ENCODE peak calls at places on chromosomes 16 and 17, in nine cellular contexts. One of them, this sample, is unnamed.

GRCh38 chr17:78601577-78602190 is 24.5 kb upstream of the DNAH17 start:
- DNase-seq in hippocampal formation: no peak
- DNase-seq in activated T-helper 1 cell treated with anti-CD3 and anti-CD28 coated beads, Interleukin-2, amount 50 U/mL, for 16 hours: no peak
- DNase-seq in AG10803: no peak
- DNase-seq in natural killer cell treated with Interleukin-12 subunit alpha and Interleukin-12 subunit beta and Interleukin-15 and Interleukin-18, amount 100 ng/mL, for 72 hours: no peak
- DNase-seq in activated T-helper 9 cell treated with anti-CD3 and anti-CD28 coated beads, Interleukin-2, amount 50 U/mL, for 16 hours: no peak
- DNase-seq in nucleus accumbens: no peak
- DNase-seq in COR-L47: no peak
- DNase-seq in stimulated activated CD4-positive, alpha-beta T cell treated with anti-CD3 and anti-CD28 coated beads, TNF-alpha, amount 100 ng/mL, for 48 hours: no peak
- DNase-seq in this sample: no peak

GRCh38 chr17:40975516-40975915 is 8.6 kb downstream of the KRT40 start:
- DNase-seq in hippocampal formation: no peak
- DNase-seq in activated T-helper 1 cell treated with anti-CD3 and anti-CD28 coated beads, Interleukin-2, amount 50 U/mL, for 16 hours: no peak
- DNase-seq in AG10803: no peak
- DNase-seq in natural killer cell treated with Interleukin-12 subunit alpha and Interleukin-12 subunit beta and Interleukin-15 and Interleukin-18, amount 100 ng/mL, for 72 hours: no peak
- DNase-seq in activated T-helper 9 cell treated with anti-CD3 and anti-CD28 coated beads, Interleukin-2, amount 50 U/mL, for 16 hours: no peak
- DNase-seq in nucleus accumbens: no peak
- DNase-seq in COR-L47: no peak
- DNase-seq in stimulated activated CD4-positive, alpha-beta T cell treated with anti-CD3 and anti-CD28 coated beads, TNF-alpha, amount 100 ng/mL, for 48 hours: no peak
- DNase-seq in this sample: no peak

GRCh38 chr17:10114931-10115535 is 83.4 kb downstream of the GAS7 start:
- DNase-seq in hippocampal formation: peak
- DNase-seq in activated T-helper 1 cell treated with anti-CD3 and anti-CD28 coated beads, Interleukin-2, amount 50 U/mL, for 16 hours: peak
- DNase-seq in AG10803: peak
- DNase-seq in natural killer cell treated with Interleukin-12 subunit alpha and Interleukin-12 subunit beta and Interleukin-15 and Interleukin-18, amount 100 ng/mL, for 72 hours: peak
- DNase-seq in activated T-helper 9 cell treated with anti-CD3 and anti-CD28 coated beads, Interleukin-2, amount 50 U/mL, for 16 hours: peak
- DNase-seq in nucleus accumbens: peak
- DNase-seq in COR-L47: no peak
- DNase-seq in stimulated activated CD4-positive, alpha-beta T cell treated with anti-CD3 and anti-CD28 coated beads, TNF-alpha, amount 100 ng/mL, for 48 hours: no peak
- DNase-seq in this sample: no peak

GRCh38 chr17:3636908-3637373 is 381 bp downstream of the CTNS start:
- DNase-seq in hippocampal formation: no peak
- DNase-seq in activated T-helper 1 cell treated with anti-CD3 and anti-CD28 coated beads, Interleukin-2, amount 50 U/mL, for 16 hours: no peak
- DNase-seq in AG10803: no peak
- DNase-seq in natural killer cell treated with Interleukin-12 subunit alpha and Interleukin-12 subunit beta and Interleukin-15 and Interleukin-18, amount 100 ng/mL, for 72 hours: no peak
- DNase-seq in activated T-helper 9 cell treated with anti-CD3 and anti-CD28 coated beads, Interleukin-2, amount 50 U/mL, for 16 hours: no peak
- DNase-seq in nucleus accumbens: no peak
- DNase-seq in COR-L47: no peak
- DNase-seq in stimulated activated CD4-positive, alpha-beta T cell treated with anti-CD3 and anti-CD28 coated beads, TNF-alpha, amount 100 ng/mL, for 48 hours: no peak
- DNase-seq in this sample: no peak

GRCh38 chr17:31155208-31155810 is 60.5 kb downstream of the NF1 start:
- DNase-seq in hippocampal formation: no peak
- DNase-seq in activated T-helper 1 cell treated with anti-CD3 and anti-CD28 coated beads, Interleukin-2, amount 50 U/mL, for 16 hours: no peak
- DNase-seq in AG10803: peak
- DNase-seq in natural killer cell treated with Interleukin-12 subunit alpha and Interleukin-12 subunit beta and Interleukin-15 and Interleukin-18, amount 100 ng/mL, for 72 hours: no peak
- DNase-seq in activated T-helper 9 cell treated with anti-CD3 and anti-CD28 coated beads, Interleukin-2, amount 50 U/mL, for 16 hours: no peak
- DNase-seq in nucleus accumbens: no peak
- DNase-seq in COR-L47: no peak
- DNase-seq in stimulated activated CD4-positive, alpha-beta T cell treated with anti-CD3 and anti-CD28 coated beads, TNF-alpha, amount 100 ng/mL, for 48 hours: no peak
- DNase-seq in this sample: no peak

GRCh38 chr16:75244844-75245758 is 6.3 kb downstream of the BCAR1 start:
- DNase-seq in hippocampal formation: peak
- DNase-seq in activated T-helper 1 cell treated with anti-CD3 and anti-CD28 coated beads, Interleukin-2, amount 50 U/mL, for 16 hours: no peak
- DNase-seq in AG10803: peak
- DNase-seq in natural killer cell treated with Interleukin-12 subunit alpha and Interleukin-12 subunit beta and Interleukin-15 and Interleukin-18, amount 100 ng/mL, for 72 hours: no peak
- DNase-seq in activated T-helper 9 cell treated with anti-CD3 and anti-CD28 coated beads, Interleukin-2, amount 50 U/mL, for 16 hours: no peak
- DNase-seq in nucleus accumbens: peak
- DNase-seq in COR-L47: no peak
- DNase-seq in stimulated activated CD4-positive, alpha-beta T cell treated with anti-CD3 and anti-CD28 coated beads, TNF-alpha, amount 100 ng/mL, for 48 hours: no peak
- DNase-seq in this sample: no peak

GRCh38 chr17:60079401-60079861 is 710 bp upstream of the HEATR6 start:
- DNase-seq in hippocampal formation: no peak
- DNase-seq in activated T-helper 1 cell treated with anti-CD3 and anti-CD28 coated beads, Interleukin-2, amount 50 U/mL, for 16 hours: no peak
- DNase-seq in AG10803: peak
- DNase-seq in natural killer cell treated with Interleukin-12 subunit alpha and Interleukin-12 subunit beta and Interleukin-15 and Interleukin-18, amount 100 ng/mL, for 72 hours: no peak
- DNase-seq in activated T-helper 9 cell treated with anti-CD3 and anti-CD28 coated beads, Interleukin-2, amount 50 U/mL, for 16 hours: no peak
- DNase-seq in nucleus accumbens: no peak
- DNase-seq in COR-L47: no peak
- DNase-seq in stimulated activated CD4-positive, alpha-beta T cell treated with anti-CD3 and anti-CD28 coated beads, TNF-alpha, amount 100 ng/mL, for 48 hours: no peak
- DNase-seq in this sample: no peak

GRCh38 chr16:21584817-21585216 is 14.6 kb upstream of the METTL9 start:
- DNase-seq in hippocampal formation: no peak
- DNase-seq in activated T-helper 1 cell treated with anti-CD3 and anti-CD28 coated beads, Interleukin-2, amount 50 U/mL, for 16 hours: no peak
- DNase-seq in AG10803: no peak
- DNase-seq in natural killer cell treated with Interleukin-12 subunit alpha and Interleukin-12 subunit beta and Interleukin-15 and Interleukin-18, amount 100 ng/mL, for 72 hours: no peak
- DNase-seq in activated T-helper 9 cell treated with anti-CD3 and anti-CD28 coated beads, Interleukin-2, amount 50 U/mL, for 16 hours: no peak
- DNase-seq in nucleus accumbens: no peak
- DNase-seq in COR-L47: no peak
- DNase-seq in stimulated activated CD4-positive, alpha-beta T cell treated with anti-CD3 and anti-CD28 coated beads, TNF-alpha, amount 100 ng/mL, for 48 hours: no peak
- DNase-seq in this sample: no peak

GRCh38 chr17:1074886-1075665 is 78.1 kb downstream of the TIMM22 start:
- DNase-seq in hippocampal formation: no peak
- DNase-seq in activated T-helper 1 cell treated with anti-CD3 and anti-CD28 coated beads, Interleukin-2, amount 50 U/mL, for 16 hours: no peak
- DNase-seq in AG10803: no peak
- DNase-seq in natural killer cell treated with Interleukin-12 subunit alpha and Interleukin-12 subunit beta and Interleukin-15 and Interleukin-18, amount 100 ng/mL, for 72 hours: no peak
- DNase-seq in activated T-helper 9 cell treated with anti-CD3 and anti-CD28 coated beads, Interleukin-2, amount 50 U/mL, for 16 hours: no peak
- DNase-seq in nucleus accumbens: no peak
- DNase-seq in COR-L47: no peak
- DNase-seq in stimulated activated CD4-positive, alpha-beta T cell treated with anti-CD3 and anti-CD28 coated beads, TNF-alpha, amount 100 ng/mL, for 48 hours: no peak
- DNase-seq in this sample: no peak

This sample was measured in NCI-H1930.